ENCODE peak calls at places on chromosomes 12 and 14, in six cellular contexts. T is GM23338, W is MM.1S, P is OCI-LY7, F is HCT116, J is PC-3. X is an unnamed sample. For H3K9me2, the result is how much of the 10 kb centered on the place peaks cover.

GRCh38 chr14:29548948-29549370 is 378.7 kb downstream of the PRKD1 start:
- DNase-seq in W (peak), T (peak), J (peak), F (peak), P (peak), X (peak)

GRCh38 chr12:5945071-5946008 is at the start of gene ANO2:
- DNase-seq in T (peak), F (no peak), W (peak), J (no peak), P (no peak), X (peak)

GRCh38 chr12:64256166-64256800 is 34.2 kb upstream of the KICS2 start:
- DNase-seq in P (peak), T (peak), W (peak), F (peak), J (peak), X (peak)

GRCh38 chr12:25200703-25201102 is 5.7 kb downstream of the ETFRF1 start:
- DNase-seq in J (no peak), T (no peak), F (no peak), W (no peak), P (no peak), X (no peak)

GRCh38 chr12:119870462-119870861 is 6.7 kb downstream of the CIT start:
- DNase-seq in T (no peak), P (no peak), W (no peak), J (peak), F (no peak), X (no peak)

GRCh38 chr12:58502236-58502635 is 418.1 kb downstream of the LRIG3 start:
- DNase-seq in P (no peak), T (no peak), J (no peak), W (peak), F (no peak), X (peak)

GRCh38 chr14:101349108-101349507 is 212.2 kb upstream of the DIO3 start:
- DNase-seq in J (no peak), W (no peak), T (no peak), P (no peak), F (no peak), X (no peak)

GRCh38 chr12:69639400-69640016 is 28.8 kb upstream of the LRRC10 start:
- DNase-seq in F (peak), T (peak), P (peak), W (peak), J (peak), X (peak)

GRCh38 chr14:56659964-56660551 is 80.5 kb downstream of the TMEM260 start:
- DNase-seq in F (peak), J (peak), P (peak), T (peak), W (peak), X (peak)

GRCh38 chr14:104973215-104974145 is 4.7 kb downstream of the AHNAK2 start:
- DNase-seq in F (peak), T (no peak), J (peak), P (no peak), W (no peak), X (peak)

GRCh38 chr12:50081096-50081808 is 3.9 kb upstream of the SMARCD1 start:
- DNase-seq in J (no peak), P (no peak), T (peak), F (no peak), W (no peak), X (no peak)

GRCh38 chr14:28101992-28102391 is 664.6 kb upstream of the FOXG1 start:
- DNase-seq in J (no peak), P (no peak), W (no peak), F (no peak), T (no peak), X (no peak)

GRCh38 chr12:6635856-6636521 is at the start of gene LPAR5:
- DNase-seq in P (peak), T (peak), J (peak), F (peak), W (no peak), X (peak)

GRCh38 chr14:48735607-48736006 is 850.6 kb downstream of the RPS29 start:
- DNase-seq in W (no peak), J (no peak), F (no peak), P (no peak), T (no peak), X (no peak)

GRCh38 chr14:68349900-68350323 is 443.0 kb downstream of the ZFP36L1 start:
- DNase-seq in T (no peak), P (no peak), J (no peak), F (no peak), W (no peak), X (peak)

GRCh38 chr12:93079976-93080375 is 150.9 kb upstream of the EEA1 start:
- DNase-seq in T (no peak), W (no peak), J (no peak), F (no peak), P (no peak), X (no peak)

GRCh38 chr14:74574706-74575105 is 37.3 kb downstream of the LTBP2 start:
- DNase-seq in F (no peak), W (no peak), J (no peak), T (no peak), P (peak), X (no peak)

GRCh38 chr14:84493779-84494178 is 1036.2 kb upstream of the FLRT2 start:
- DNase-seq in T (peak), J (no peak), W (no peak), P (no peak), F (no peak), X (no peak)

GRCh38 chr14:24605435-24606190 is 3.9 kb downstream of the GZMH start:
- DNase-seq in T (peak), W (peak), P (peak), J (peak), F (peak), X (no peak)

GRCh38 chr14:31280871-31281220 is 73.3 kb upstream of the HECTD1 start:
- DNase-seq in W (no peak), J (no peak), F (no peak), T (no peak), P (no peak), X (no peak)

GRCh38 chr12:104314242-104314614 is 10.7 kb downstream of the EID3 start:
- DNase-seq in W (no peak), P (no peak), F (no peak), T (no peak), J (peak), X (no peak)

GRCh38 chr14:97709552-97709951 is 912.4 kb downstream of the VRK1 start:
- DNase-seq in T (no peak), J (no peak), W (no peak), P (no peak), F (no peak), X (no peak)

GRCh38 chr14:64645220-64645891 is 58.9 kb upstream of the PLEKHG3 start:
- DNase-seq in T (peak), J (no peak), F (no peak), P (no peak), W (no peak), X (peak)

GRCh38 chr14:84643438-84643837 is 886.5 kb upstream of the FLRT2 start:
- DNase-seq in W (no peak), T (peak), F (no peak), P (no peak), J (peak), X (no peak)

GRCh38 chr14:53306926-53307325 is 153.8 kb upstream of the DDHD1 start:
- DNase-seq in T (no peak), P (no peak), W (no peak), F (no peak), J (peak), X (no peak)

GRCh38 chr14:49892301-49892635 is 614 bp upstream of the ARF6 start:
- DNase-seq in P (peak), T (peak), W (peak), J (peak), F (no peak), X (peak)

GRCh38 chr12:86241600-86241999 is 14.6 kb downstream of the MGAT4C start:
- DNase-seq in F (no peak), W (no peak), T (no peak), P (no peak), J (no peak), X (no peak)

GRCh38 chr14:53174918-53175317 is 21.8 kb upstream of the DDHD1 start:
- DNase-seq in J (no peak), F (no peak), T (no peak), P (no peak), W (no peak), X (no peak)

GRCh38 chr12:59472273-59472672 is 123.6 kb upstream of the SLC16A7 start:
- DNase-seq in P (no peak), J (no peak), F (no peak), W (no peak), T (no peak), X (no peak)

GRCh38 chr12:67663121-67663520 is 14.6 kb downstream of the DYRK2 start:
- DNase-seq in P (no peak), T (no peak), F (no peak), W (no peak), J (no peak), X (no peak)

GRCh38 chr12:109962388-109962787 is 33.8 kb downstream of the GIT2 start:
- DNase-seq in J (no peak), W (no peak), F (no peak), T (no peak), P (no peak), X (no peak)

GRCh38 chr12:98741229-98741614 is 96.1 kb downstream of the APAF1 start:
- DNase-seq in P (no peak), T (no peak), J (peak), W (no peak), F (no peak), X (no peak)

GRCh38 chr12:123998344-123998941 is 25.4 kb downstream of the ZNF664 start:
- DNase-seq in W (no peak), F (no peak), T (no peak), P (no peak), J (no peak), X (no peak)

GRCh38 chr12:53345486-53346195 is 9.5 kb upstream of the SP7 start:
- DNase-seq in W (no peak), F (no peak), P (no peak), J (no peak), T (peak), X (no peak)

GRCh38 chr12:7693793-7694192 is 1.8 kb downstream of the GDF3 start:
- DNase-seq in P (no peak), T (peak), J (no peak), W (no peak), F (no peak), X (no peak)

GRCh38 chr14:86505808-86506207 is 975.9 kb downstream of the FLRT2 start:
- DNase-seq in P (no peak), J (no peak), T (no peak), F (no peak), W (no peak), X (no peak)

GRCh38 chr14:103057372-103058208 is at the start of gene CDC42BPB:
- DNase-seq in J (peak), P (no peak), F (peak), W (peak), T (peak), X (peak)

GRCh38 chr14:100776681-100777365 is 49.1 kb upstream of the MEG3 start:
- DNase-seq in J (no peak), W (no peak), F (no peak), P (no peak), T (no peak), X (no peak)

DNA sequence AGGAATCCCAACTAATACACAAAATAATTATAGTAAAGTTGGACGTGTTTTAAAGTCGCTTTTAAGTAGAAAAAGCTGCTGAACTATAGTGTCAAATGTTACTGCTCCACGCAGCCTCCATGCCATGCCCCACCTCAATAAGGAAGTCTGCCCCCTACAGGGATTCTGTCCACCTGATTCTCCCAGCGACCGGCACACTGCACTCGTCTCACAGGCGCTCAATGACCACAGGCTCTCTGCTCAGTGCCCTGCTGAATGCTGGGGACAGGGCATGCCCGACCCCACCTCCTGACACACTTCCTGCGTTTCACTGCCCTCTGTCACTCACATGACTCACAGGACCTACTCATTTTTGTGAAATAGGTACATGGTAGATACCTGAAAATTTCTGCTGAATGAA is 48.9 kb downstream of the BDKRB1 start:
- DNase-seq in P (no peak), F (peak), W (no peak), T (peak), J (peak), X (no peak)
- TF ChIP-seq CTCF in P (peak), F (no peak), W (no peak), T (peak), J (peak), X (no peak)

GRCh38 chr12:4274960-4275868 is 1.7 kb downstream of the CCND2 start:
- DNase-seq in P (no peak), W (no peak), J (no peak), F (no peak), T (peak), X (peak)
- H3K4me3 ChIP-seq in P (no peak), W (peak), J (no peak), F (no peak), T (peak), X (peak)

GRCh38 chr12:106233011-106233410 is 14.8 kb downstream of the CKAP4 start:
- DNase-seq in P (no peak), W (no peak), J (no peak), F (no peak), T (no peak), X (no peak)
- H3K9me2 ChIP-seq in P (under half), W (under half), J (under half), F (under half), T (under half), X (under half)

GRCh38 chr14:47211263-47211662 is 464.1 kb downstream of the MDGA2 start:
- DNase-seq in F (no peak), W (no peak), J (no peak), P (no peak), T (no peak), X (no peak)

GRCh38 chr14:47208434-47208833 is 467.0 kb downstream of the MDGA2 start:
- DNase-seq in W (no peak), F (no peak), J (no peak), P (no peak), T (peak), X (peak)

GRCh38 chr14:47207636-47208035 is 467.8 kb downstream of the MDGA2 start:
- DNase-seq in T (peak), F (no peak), J (no peak), W (peak), P (no peak), X (no peak)
- TF ChIP-seq CTCF in T (no peak), F (no peak), J (peak), W (no peak), P (no peak), X (peak)

DNA sequence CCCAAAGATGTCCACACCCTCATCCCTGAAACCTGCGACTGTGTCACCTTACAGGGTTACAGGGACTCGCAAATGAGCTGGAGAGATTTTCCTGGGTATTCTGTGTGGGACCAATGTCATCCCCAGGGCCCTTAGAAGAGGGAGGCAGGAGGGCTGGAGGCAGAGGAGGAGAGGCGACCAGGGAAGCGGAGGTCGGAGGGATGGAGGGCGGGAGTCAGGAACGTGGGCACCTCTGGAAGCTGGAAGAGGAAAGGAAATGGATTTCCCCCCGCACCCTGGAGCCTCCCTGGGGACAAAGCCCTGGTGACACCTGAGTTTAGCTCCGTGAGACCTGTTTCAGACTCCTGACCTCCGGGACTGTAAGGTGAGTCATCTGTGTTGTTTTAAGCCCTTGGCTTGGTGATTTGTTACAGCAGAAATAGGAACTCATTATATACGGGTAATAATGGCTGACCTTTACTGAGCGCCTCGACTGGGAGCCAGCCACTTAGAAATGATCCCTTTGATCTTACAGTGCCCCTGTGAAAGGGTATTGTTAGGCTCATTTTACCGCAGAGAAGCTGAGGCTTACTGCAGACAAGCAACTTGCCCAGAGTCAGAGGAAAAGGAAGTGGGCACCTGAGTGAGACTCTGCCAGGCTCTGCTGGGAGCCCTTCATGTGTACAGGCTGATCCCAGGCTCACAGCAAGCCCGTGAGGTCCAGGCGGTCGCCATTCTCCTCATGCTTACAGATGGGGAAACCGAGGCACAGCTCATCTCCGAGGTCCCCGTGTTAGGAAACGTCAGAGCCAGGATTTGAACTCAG is 29.2 kb upstream of the FZD10 start:
- DNase-seq in F (no peak), W (no peak), T (no peak), J (no peak), P (no peak), X (peak)
- H3K4me3 ChIP-seq in F (no peak), W (no peak), T (no peak), J (no peak), P (no peak), X (no peak)

GRCh38 chr12:89960607-89961394 is 252.2 kb upstream of the ATP2B1 start:
- DNase-seq in T (no peak), W (no peak), P (no peak), F (no peak), J (peak), X (peak)
- H3K9me2 ChIP-seq in T (under half), W (under half), P (under half), F (under half), J (under half), X (under half)

GRCh38 chr12:19779393-19780056 is 340.2 kb downstream of the AEBP2 start:
- DNase-seq in J (no peak), F (no peak), W (no peak), P (no peak), T (peak), X (peak)
- TF ChIP-seq CTCF in J (no peak), F (no peak), W (no peak), P (no peak), T (no peak), X (peak)

GRCh38 chr14:61150851-61151250 is 130.3 kb downstream of the TMEM30B start:
- DNase-seq in P (no peak), J (no peak), W (no peak), T (no peak), F (no peak), X (no peak)
- H3K4me3 ChIP-seq in P (no peak), J (no peak), W (no peak), T (no peak), F (no peak), X (no peak)

GRCh38 chr14:21791749-21792148 is 118.1 kb upstream of the OR4E1 start:
- DNase-seq in W (no peak), J (no peak), P (no peak), F (no peak), T (no peak), X (no peak)
- H3K9me2 ChIP-seq in W (under half), J (under half), P (under half), F (under half), T (under half), X (under half)

X was measured in hepatocyte.